ENCODE peak calls at places on chromosome 12, in six cellular contexts. X is MM.1S, P is SK-N-SH, V is GM23338, K is OCI-LY7, N is GM23248. C is an unnamed sample.

GRCh38 chr12:46292754-46293402 is 24.0 kb upstream of the SLC38A1 start:
- DNase-seq in X (no peak), P (no peak), V (no peak), K (no peak), N (peak; percentile 35), C (no peak)

GRCh38 chr12:14417717-14418116 is 52.2 kb downstream of the ATF7IP start:
- DNase-seq in X (peak; percentile 21), P (peak; percentile 46), V (peak; percentile 96), K (peak; percentile 47), N (peak; percentile 80), C (no peak)

GRCh38 chr12:47977046-47977771 is 13.8 kb downstream of the TMEM106C start:
- DNase-seq in X (no peak), P (no peak), V (no peak), K (no peak), N (no peak), C (no peak)

GRCh38 chr12:104521731-104522130 is 65.0 kb downstream of the CHST11 start:
- DNase-seq in X (no peak), P (peak; percentile 34), V (no peak), K (no peak), N (peak; percentile 72), C (no peak)

GRCh38 chr12:110546339-110546738 is 36.8 kb downstream of the PPTC7 start:
- DNase-seq in X (no peak), P (no peak), V (no peak), K (no peak), N (peak; percentile 90), C (peak; percentile 85)

GRCh38 chr12:119082496-119082895 is 96.2 kb upstream of the HSPB8 start:
- DNase-seq in X (no peak), P (peak; percentile 62), V (no peak), K (no peak), N (no peak), C (no peak)

GRCh38 chr12:85182699-85183098 is 97.3 kb upstream of the ALX1 start:
- DNase-seq in X (no peak), P (no peak), V (peak; percentile 19), K (no peak), N (no peak), C (no peak)

GRCh38 chr12:82904219-82904795 is 217.6 kb downstream of the TMTC2 start:
- DNase-seq in X (no peak), P (peak; percentile 29), V (no peak), K (no peak), N (peak; percentile 64), C (no peak)

GRCh38 chr12:15180975-15181683 is 40.1 kb downstream of the RERG start:
- DNase-seq in X (no peak), P (no peak), V (no peak), K (no peak), N (no peak), C (no peak)

GRCh38 chr12:55713721-55714120 is 2.1 kb upstream of the BLOC1S1 start:
- DNase-seq in X (no peak), P (no peak), V (no peak), K (no peak), N (peak; percentile 93), C (peak; percentile 51)

GRCh38 chr12:12628013-12628412 is 16.3 kb downstream of the CREBL2 start:
- DNase-seq in X (no peak), P (no peak), V (no peak), K (no peak), N (peak; percentile 36), C (no peak)

GRCh38 chr12:106498056-106498455 is 84.7 kb upstream of the RFX4 start:
- DNase-seq in X (no peak), P (no peak), V (no peak), K (no peak), N (no peak), C (no peak)

GRCh38 chr12:3458041-3458440 is 33.0 kb upstream of the PRMT8 start:
- DNase-seq in X (no peak), P (no peak), V (no peak), K (no peak), N (no peak), C (no peak)

GRCh38 chr12:15984963-15985362 is 73.8 kb downstream of the DERA start:
- DNase-seq in X (no peak), P (no peak), V (no peak), K (peak; percentile 79), N (no peak), C (no peak)

GRCh38 chr12:1878214-1878613 is 40.2 kb downstream of the CACNA2D4 start:
- DNase-seq in X (no peak), P (peak; percentile 2), V (no peak), K (no peak), N (no peak), C (no peak)

GRCh38 chr12:17370621-17371020 is 719.4 kb downstream of the RERGL start:
- DNase-seq in X (no peak), P (no peak), V (no peak), K (no peak), N (no peak), C (no peak)

GRCh38 chr12:113366827-113367226 is 8.4 kb downstream of the PLBD2 start:
- DNase-seq in X (no peak), P (no peak), V (no peak), K (no peak), N (no peak), C (no peak)

GRCh38 chr12:53699673-53700015 is 23.8 kb upstream of the ATP5MC2 start:
- DNase-seq in X (no peak), P (no peak), V (no peak), K (no peak), N (no peak), C (no peak)

GRCh38 chr12:3035815-3036702 is 41.1 kb upstream of the TSPAN9 start:
- DNase-seq in X (no peak), P (peak; percentile 52), V (peak; percentile 42), K (no peak), N (peak; percentile 45), C (no peak)

GRCh38 chr12:41277019-41277770 is 89.1 kb downstream of the PDZRN4 start:
- DNase-seq in X (peak; percentile 67), P (peak; percentile 34), V (peak; percentile 65), K (peak; percentile 70), N (peak; percentile 75), C (no peak)

GRCh38 chr12:14554281-14555008 is 13.2 kb downstream of the PLBD1 start:
- DNase-seq in X (no peak), P (no peak), V (no peak), K (no peak), N (peak; percentile 10), C (peak; percentile 69)

GRCh38 chr12:67096533-67097318 is 172.4 kb upstream of the CAND1 start:
- DNase-seq in X (no peak), P (no peak), V (no peak), K (no peak), N (peak; percentile 52), C (no peak)

GRCh38 chr12:82326905-82327503 is 31.2 kb downstream of the CCDC59 start:
- DNase-seq in X (peak; percentile 23), P (peak; percentile 5), V (peak; percentile 51), K (peak; percentile 18), N (peak; percentile 67), C (peak; percentile 36)

GRCh38 chr12:39236994-39237393 is 205.9 kb downstream of the KIF21A start:
- DNase-seq in X (no peak), P (no peak), V (no peak), K (no peak), N (peak; percentile 57), C (no peak)

GRCh38 chr12:99024870-99025269 is 379.8 kb downstream of the APAF1 start:
- DNase-seq in X (no peak), P (no peak), V (no peak), K (no peak), N (no peak), C (no peak)

GRCh38 chr12:66751432-66752113 is 72.7 kb upstream of the GRIP1 start:
- DNase-seq in X (peak; percentile 40), P (no peak), V (no peak), K (no peak), N (no peak), C (peak; percentile 40)

GRCh38 chr12:1644523-1645438 is 15.8 kb downstream of the WNT5B start:
- DNase-seq in X (no peak), P (peak; percentile 88), V (no peak), K (no peak), N (peak; percentile 90), C (no peak)

GRCh38 chr12:55831407-55831880 is 2.1 kb upstream of the DNAJC14 start:
- DNase-seq in X (no peak), P (peak; percentile 29), V (no peak), K (no peak), N (no peak), C (no peak)

GRCh38 chr12:3832738-3833137 is 40.5 kb downstream of the PARP11 start:
- DNase-seq in X (no peak), P (no peak), V (no peak), K (no peak), N (peak; percentile 17), C (no peak)

GRCh38 chr12:40738856-40739255 is 46.6 kb downstream of the CNTN1 start:
- DNase-seq in X (no peak), P (no peak), V (no peak), K (no peak), N (no peak), C (no peak)

GRCh38 chr12:101407054-101407437 is 526 bp downstream of the ARL1 start:
- DNase-seq in X (no peak), P (no peak), V (peak; percentile 52), K (peak; percentile 43), N (no peak), C (peak; percentile 37)

GRCh38 chr12:5562581-5562980 is 130.7 kb downstream of the NTF3 start:
- DNase-seq in X (no peak), P (no peak), V (no peak), K (no peak), N (no peak), C (no peak)

DNA sequence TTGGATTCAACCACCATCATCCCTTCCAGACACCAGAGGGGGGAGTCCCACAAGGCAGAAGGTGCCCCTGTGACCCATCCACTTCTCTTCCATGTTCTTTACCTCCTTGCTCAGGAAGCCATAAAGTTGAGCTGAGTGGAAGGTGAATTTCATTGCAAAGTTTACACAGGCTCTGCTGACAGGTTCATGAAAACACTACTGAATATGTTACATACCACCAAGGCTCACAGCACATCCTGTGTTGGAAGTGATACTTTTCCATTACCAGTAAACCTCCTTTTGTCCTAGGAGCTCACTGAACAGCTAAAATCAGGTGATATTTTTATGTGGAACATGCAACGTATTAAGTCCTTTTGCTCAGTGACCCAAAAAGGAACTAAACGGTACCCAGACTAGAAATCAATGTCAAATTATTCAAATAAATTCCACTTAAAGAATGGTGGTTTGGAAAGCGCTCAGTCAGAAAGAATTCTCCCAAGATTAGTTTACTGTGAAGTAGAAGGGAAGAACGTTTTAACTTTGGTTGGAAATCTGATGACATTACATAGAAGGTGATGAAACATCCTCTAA is 196.2 kb upstream of the NUDT4 start:
- DNase-seq in X (no peak), P (no peak), V (no peak), K (no peak), N (no peak), C (no peak)
- H3K9me2 ChIP-seq in X (no peaks in the 10 kb centered on the region), P (no peaks in the 10 kb centered on the region), V (no peaks in the 10 kb centered on the region), K (no peaks in the 10 kb centered on the region), N (no peaks in the 10 kb centered on the region), C (no peaks in the 10 kb centered on the region)

GRCh38 chr12:8867786-8868185 is 45.4 kb downstream of the A2ML1 start:
- DNase-seq in X (no peak), P (no peak), V (no peak), K (no peak), N (no peak), C (no peak)
- H3K9me2 ChIP-seq in X (no peaks in the 10 kb centered on the region), P (no peaks in the 10 kb centered on the region), V (no peaks in the 10 kb centered on the region), K (no peaks in the 10 kb centered on the region), N (no peaks in the 10 kb centered on the region), C (no peaks in the 10 kb centered on the region)

GRCh38 chr12:7403466-7403865 is 40.5 kb downstream of the CD163L1 start:
- DNase-seq in X (no peak), P (no peak), V (no peak), K (no peak), N (peak; percentile 1), C (no peak)
- H3K9me2 ChIP-seq in X (no peaks in the 10 kb centered on the region), P (no peaks in the 10 kb centered on the region), V (no peaks in the 10 kb centered on the region), K (no peaks in the 10 kb centered on the region), N (no peaks in the 10 kb centered on the region), C (no peaks in the 10 kb centered on the region)

GRCh38 chr12:131513606-131514005 is 197.3 kb upstream of the SFSWAP start:
- DNase-seq in X (no peak), P (no peak), V (no peak), K (no peak), N (no peak), C (peak; percentile 16)
- H3K9me2 ChIP-seq in X (no peaks in the 10 kb centered on the region), P (no peaks in the 10 kb centered on the region), V (no peaks in the 10 kb centered on the region), K (no peaks in the 10 kb centered on the region), N (no peaks in the 10 kb centered on the region), C (no peaks in the 10 kb centered on the region)

C was measured in PC-9.